ENCODE peak calls at places on chromosomes 5 and 9, in six cellular contexts. Z, X, N, O, S and M are unnamed samples.
A peak's percentile ranks its signal among the peaks of the same experiment; 100 is the strongest.

GRCh38 chr9:83538172-83538889 is at the start of gene FRMD3:
- DNase-seq in S (no peak), O (no peak), X (peak; percentile 84), Z (no peak), N (peak; percentile 90), M (peak; percentile 83)

GRCh38 chr5:69416699-69417098 is 1.8 kb downstream of the MARVELD2 start:
- DNase-seq in S (no peak), O (no peak), X (no peak), Z (no peak), N (no peak), M (no peak)

GRCh38 chr9:135474915-135475314 is 4.7 kb upstream of the PPP1R26 start:
- DNase-seq in Z (no peak), X (peak; percentile 37), S (no peak), N (peak; percentile 80), O (no peak), M (peak; percentile 65)

GRCh38 chr9:136965771-136966484 is 11.4 kb upstream of the PTGDS start:
- DNase-seq in Z (no peak), O (no peak), N (no peak), S (peak; percentile 40), X (no peak), M (no peak)

GRCh38 chr5:113221294-113222176 is 213.3 kb downstream of the TSSK1B start:
- DNase-seq in N (no peak), X (no peak), O (no peak), S (no peak), Z (no peak), M (no peak)

GRCh38 chr5:159825551-159826051 is 90.7 kb upstream of the ADRA1B start:
- DNase-seq in X (peak; percentile 11), S (no peak), N (peak; percentile 87), Z (peak; percentile 22), O (no peak), M (no peak)

GRCh38 chr5:134577796-134578577 is 52.5 kb downstream of the JADE2 start:
- DNase-seq in S (peak; percentile 80), Z (no peak), X (peak; percentile 49), O (peak; percentile 82), N (peak; percentile 89), M (peak; percentile 84)

GRCh38 chr9:95857122-95857521 is 18.4 kb upstream of the ERCC6L2 start:
- DNase-seq in S (no peak), N (no peak), O (no peak), Z (no peak), X (peak; percentile 35), M (no peak)

GRCh38 chr5:72494700-72495124 is 12.5 kb downstream of the ZNF366 start:
- DNase-seq in O (no peak), S (no peak), N (no peak), Z (no peak), X (peak; percentile 50), M (no peak)

GRCh38 chr5:170195876-170196275 is 36.9 kb upstream of the C5orf58 start:
- DNase-seq in S (no peak), O (no peak), Z (no peak), X (no peak), N (no peak), M (no peak)

GRCh38 chr9:94991961-94992907 is 265.7 kb downstream of the AOPEP start:
- DNase-seq in X (no peak), O (no peak), N (no peak), S (no peak), Z (no peak), M (no peak)

GRCh38 chr5:157607371-157608161 is 32.0 kb upstream of the ADAM19 start:
- DNase-seq in N (no peak), Z (peak; percentile 25), S (peak; percentile 53), X (peak; percentile 85), O (no peak), M (no peak)

GRCh38 chr5:123754167-123754840 is 242.3 kb downstream of the CSNK1G3 start:
- DNase-seq in Z (no peak), X (peak; percentile 16), S (no peak), N (no peak), O (no peak), M (no peak)

GRCh38 chr5:12292610-12293204 is 388.5 kb upstream of the CTNND2 start:
- DNase-seq in X (no peak), N (no peak), S (no peak), O (no peak), Z (no peak), M (no peak)

GRCh38 chr5:141822134-141822533 is 56.1 kb downstream of the PCDH1 start:
- DNase-seq in Z (no peak), S (no peak), N (no peak), O (no peak), X (no peak), M (no peak)

GRCh38 chr5:73654861-73655318 is 28.9 kb downstream of the ARHGEF28 start:
- DNase-seq in X (peak; percentile 21), Z (no peak), N (no peak), O (no peak), S (no peak), M (no peak)

GRCh38 chr9:112846528-112847488 is 43.9 kb downstream of the SLC46A2 start:
- DNase-seq in N (no peak), Z (no peak), O (no peak), X (no peak), S (no peak), M (no peak)

GRCh38 chr9:135095470-135096407 is 8.3 kb downstream of the OLFM1 start:
- DNase-seq in X (no peak), O (no peak), S (no peak), Z (no peak), N (no peak), M (no peak)

GRCh38 chr5:105903069-105903468 is 1767.7 kb downstream of the EFNA5 start:
- DNase-seq in N (no peak), S (no peak), O (no peak), X (no peak), Z (no peak), M (no peak)

GRCh38 chr5:80960531-80961375 is 590 bp downstream of the RASGRF2 start:
- DNase-seq in X (no peak), S (peak; percentile 52), Z (no peak), O (peak; percentile 46), N (peak; percentile 69), M (peak; percentile 6)

GRCh38 chr9:27261517-27262211 is 35.3 kb downstream of the EQTN start:
- DNase-seq in X (no peak), O (no peak), Z (peak; percentile 43), S (no peak), N (no peak), M (no peak)

GRCh38 chr9:134867917-134868750 is 12.5 kb upstream of the FCN2 start:
- DNase-seq in N (peak; percentile 53), X (no peak), S (no peak), Z (no peak), O (no peak), M (no peak)

GRCh38 chr9:104412238-104412637 is 91.8 kb upstream of the OR13F1 start:
- DNase-seq in X (no peak), N (no peak), Z (no peak), S (no peak), O (no peak), M (no peak)

GRCh38 chr9:135328485-135329417 is 150.8 kb upstream of the PPP1R26 start:
- DNase-seq in O (no peak), X (no peak), N (peak; percentile 47), Z (no peak), S (no peak), M (peak; percentile 0)

GRCh38 chr5:98455660-98456059 is 317.8 kb upstream of the RGMB start:
- DNase-seq in X (peak; percentile 89), Z (no peak), O (no peak), S (no peak), N (no peak), M (no peak)

GRCh38 chr5:160039810-160040470 is 31.0 kb downstream of the TTC1 start:
- DNase-seq in N (no peak), S (no peak), X (no peak), O (no peak), Z (no peak), M (no peak)

GRCh38 chr5:124337996-124338395 is 408.4 kb downstream of the ZNF608 start:
- DNase-seq in S (no peak), Z (no peak), N (no peak), O (no peak), X (no peak), M (no peak)

GRCh38 chr9:99660191-99660636 is 161.5 kb upstream of the NR4A3 start:
- DNase-seq in X (no peak), O (peak; percentile 70), N (peak; percentile 53), S (no peak), Z (no peak), M (no peak)

GRCh38 chr5:140344683-140345423 is 1.6 kb downstream of the HBEGF start:
- DNase-seq in S (no peak), Z (no peak), O (peak; percentile 28), N (no peak), X (no peak), M (no peak)
- TF ChIP-seq CTCF in S (no peak), Z (no peak), O (no peak), N (no peak), X (no peak), M (no peak)

DNA sequence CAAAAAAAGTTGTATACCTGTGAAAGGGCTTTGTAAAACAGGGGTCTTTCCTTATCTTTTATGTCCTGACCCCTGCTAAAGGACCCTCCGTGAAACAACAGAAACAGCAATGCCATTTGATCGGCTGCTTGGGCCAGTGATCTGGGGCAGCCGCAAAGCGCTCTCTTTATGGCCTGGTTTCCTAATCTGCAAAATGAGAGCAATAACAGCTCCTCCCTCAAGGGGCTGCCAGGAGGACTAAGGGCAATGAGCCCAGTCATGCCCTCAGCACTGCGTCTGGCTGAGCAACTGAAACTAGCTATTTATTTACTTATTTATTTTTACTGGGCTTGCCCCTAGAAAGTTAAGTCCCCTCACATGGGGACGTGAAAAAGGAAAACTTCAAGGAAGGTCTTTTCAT is 18.3 kb downstream of the CMBL start:
- DNase-seq in N (no peak), X (no peak), Z (peak; percentile 52), O (no peak), S (no peak), M (no peak)
- TF ChIP-seq CTCF in N (no peak), X (no peak), Z (peak; percentile 24), O (no peak), S (no peak), M (no peak)

DNA sequence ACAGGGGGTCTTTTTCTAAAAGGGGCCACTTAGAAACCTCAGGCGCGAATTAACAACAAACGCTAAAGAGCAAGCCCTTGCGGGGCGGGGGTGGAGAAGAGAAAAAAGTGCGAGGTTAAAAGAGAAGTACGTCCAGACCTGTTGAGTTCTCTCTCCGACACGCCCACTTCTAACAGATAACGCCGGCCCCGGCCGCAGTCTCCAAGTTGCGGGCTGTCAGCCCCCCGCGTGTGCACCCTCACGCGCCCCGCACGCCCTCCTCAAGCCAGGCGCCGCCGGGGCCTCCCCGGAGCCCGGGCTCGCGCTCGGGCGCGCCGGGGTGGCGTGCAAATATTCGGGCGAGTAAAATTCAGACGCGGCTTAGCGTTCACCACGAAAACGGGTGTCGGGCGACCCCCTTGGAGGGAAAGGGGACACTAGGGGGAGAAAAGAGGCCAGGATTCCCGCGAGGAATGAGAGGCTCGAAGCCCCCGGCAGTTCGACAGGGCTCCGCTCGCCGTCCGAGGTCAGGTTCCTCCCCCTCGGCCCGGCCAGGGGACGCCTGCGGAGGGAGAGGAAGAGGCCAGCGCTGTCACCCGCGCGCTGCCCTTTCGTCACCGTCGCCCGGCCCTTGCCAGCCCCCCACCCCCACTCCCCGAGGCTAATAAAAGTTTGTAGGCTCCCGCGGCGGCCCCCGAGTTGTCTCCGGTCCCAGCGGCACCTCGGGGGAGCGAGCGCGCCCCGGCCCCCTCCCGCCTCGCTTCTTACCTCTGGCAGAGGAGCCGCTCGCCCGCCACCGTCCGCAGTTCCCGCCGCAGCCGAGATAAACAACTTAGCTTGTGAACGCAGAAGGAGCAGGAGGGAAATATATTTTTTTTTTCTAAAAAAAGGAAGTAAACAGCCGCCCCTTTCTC is 776 bp downstream of the NR3C1 start:
- DNase-seq in S (peak; percentile 62), X (peak; percentile 41), Z (no peak), N (peak; percentile 84), O (peak; percentile 46), M (peak; percentile 40)
- TF ChIP-seq CTCF in S (no peak), X (peak; percentile 43), Z (no peak), N (peak; percentile 4), O (no peak), M (peak; percentile 11)

GRCh38 chr9:34256104-34256503 is 73.0 kb downstream of the KIF24 start:
- DNase-seq in Z (no peak), X (no peak), N (no peak), S (no peak), O (no peak), M (no peak)
- TF ChIP-seq CTCF in Z (peak; percentile 44), X (peak; percentile 55), N (peak; percentile 9), S (no peak), O (no peak), M (no peak)